ENCODE peak calls at places on chromosomes 5 and 9, in five cellular contexts. N, K, Q, B and U are unnamed samples.

GRCh38 chr5:64165500-64166200 is at the start of gene RNF180:
- DNase-seq in Q (peak), N (peak), B (peak), K (no peak), U (no peak)

GRCh38 chr5:168472329-168472728 is 13.9 kb upstream of the RARS1 start:
- DNase-seq in N (no peak), Q (no peak), B (peak), K (peak), U (peak)

GRCh38 chr5:178357127-178357526 is 124.5 kb upstream of the PHYKPL start:
- DNase-seq in Q (no peak), K (no peak), B (no peak), N (no peak), U (no peak)

GRCh38 chr5:94830520-94830919 is 212.1 kb downstream of the SLF1 start:
- DNase-seq in Q (peak), K (no peak), N (no peak), B (no peak), U (no peak)

GRCh38 chr9:112861638-112862555 is 28.8 kb downstream of the SLC46A2 start:
- DNase-seq in Q (no peak), K (no peak), N (no peak), B (no peak), U (no peak)

GRCh38 chr5:4700082-4700481 is 440.0 kb upstream of the ADAMTS16 start:
- DNase-seq in B (no peak), K (no peak), Q (no peak), N (peak), U (peak)

GRCh38 chr9:85212887-85213286 is 528.9 kb downstream of the AGTPBP1 start:
- DNase-seq in Q (peak), B (no peak), K (peak), N (peak), U (peak)

GRCh38 chr5:148826082-148826971 is at the start of gene ADRB2:
- DNase-seq in Q (peak), N (peak), K (peak), B (peak), U (peak)

GRCh38 chr5:33936004-33936380 is 194 bp upstream of the RXFP3 start:
- DNase-seq in N (peak), K (no peak), Q (no peak), B (peak), U (peak)

GRCh38 chr9:107175826-107176500 is 107.1 kb upstream of the RAD23B start:
- DNase-seq in N (no peak), K (no peak), B (no peak), Q (no peak), U (no peak)

GRCh38 chr5:45383985-45384384 is 312.2 kb downstream of the HCN1 start:
- DNase-seq in K (no peak), B (no peak), Q (no peak), N (no peak), U (no peak)

GRCh38 chr5:169980418-169981053 is at the start of gene INSYN2B:
- DNase-seq in Q (peak), B (peak), K (peak), N (no peak), U (peak)

GRCh38 chr5:123945548-123945947 is 433.6 kb downstream of the CSNK1G3 start:
- DNase-seq in N (no peak), K (no peak), B (no peak), Q (no peak), U (no peak)

GRCh38 chr5:132215329-132215728 is 12.3 kb downstream of the P4HA2 start:
- DNase-seq in B (peak), N (no peak), Q (peak), K (peak), U (peak)

GRCh38 chr5:170525450-170526211 is 21.8 kb downstream of the KCNIP1 start:
- DNase-seq in N (no peak), K (no peak), B (no peak), Q (no peak), U (no peak)

GRCh38 chr9:72557549-72557948 is 36.1 kb downstream of the TMC1 start:
- DNase-seq in B (peak), K (peak), N (no peak), Q (no peak), U (peak)

GRCh38 chr5:159851053-159851452 is 65.2 kb upstream of the ADRA1B start:
- DNase-seq in K (no peak), Q (no peak), B (no peak), N (no peak), U (peak)

GRCh38 chr9:136944094-136944518 is 432 bp downstream of the FBXW5 start:
- DNase-seq in Q (no peak), N (no peak), B (peak), K (no peak), U (no peak)

GRCh38 chr9:77433675-77434445 is 214.3 kb downstream of the GNA14 start:
- DNase-seq in K (no peak), Q (peak), B (peak), N (peak), U (peak)

GRCh38 chr9:127919253-127919815 is 2.5 kb upstream of the ST6GALNAC4 start:
- DNase-seq in B (peak), Q (no peak), K (peak), N (no peak), U (peak)

GRCh38 chr5:157359350-157359910 is 93.5 kb downstream of the CYFIP2 start:
- DNase-seq in Q (no peak), K (no peak), N (no peak), B (no peak), U (no peak)

GRCh38 chr5:88405783-88406182 is 137.1 kb upstream of the TMEM161B start:
- DNase-seq in B (no peak), K (no peak), Q (peak), N (no peak), U (no peak)

GRCh38 chr9:90991953-90992352 is 190.3 kb downstream of the SYK start:
- DNase-seq in B (no peak), Q (no peak), K (no peak), N (no peak), U (no peak)

GRCh38 chr9:26723486-26723885 is 169.1 kb downstream of the CAAP1 start:
- DNase-seq in Q (peak), N (no peak), B (peak), K (no peak), U (no peak)

GRCh38 chr5:115450741-115451140 is 93.8 kb downstream of the FEM1C start:
- DNase-seq in B (no peak), K (peak), Q (peak), N (no peak), U (peak)